ENCODE peak calls at places on chromosomes 12 and 14, in four cellular contexts. O is T-helper 17 cell, H is substantia nigra, D is mammary epithelial cell. C is an unnamed sample.

GRCh38 chr12:69620921-69621320 is 10.2 kb upstream of the LRRC10 start:
- DNase-seq in O (no peak), H (no peak), D (no peak), C (no peak)

GRCh38 chr12:115421796-115422709 is 738.1 kb upstream of the TBX3 start:
- DNase-seq in D (no peak), H (no peak), O (no peak), C (no peak)

GRCh38 chr12:47987411-47988072 is 16.7 kb downstream of the COL2A1 start:
- DNase-seq in O (no peak), D (no peak), H (no peak), C (no peak)

GRCh38 chr12:64561302-64561651 is 49.0 kb upstream of the RASSF3 start:
- DNase-seq in O (no peak), D (no peak), H (no peak), C (no peak)

GRCh38 chr14:89719371-89720075 is 235.0 kb downstream of the EFCAB11 start:
- DNase-seq in D (no peak), H (no peak), O (no peak), C (no peak)

GRCh38 chr12:112843272-112843671 is 51.7 kb downstream of the RPH3A start:
- DNase-seq in D (no peak), H (no peak), O (no peak), C (no peak)

GRCh38 chr12:121295746-121296617 is 527 bp downstream of the CAMKK2 start:
- DNase-seq in O (peak), H (no peak), D (peak), C (peak)

GRCh38 chr14:98612434-98613200 is 659.4 kb downstream of the BCL11B start:
- DNase-seq in H (no peak), D (no peak), O (no peak), C (no peak)

GRCh38 chr12:131860472-131861260 is 32.5 kb downstream of the MMP17 start:
- DNase-seq in D (peak), O (no peak), H (no peak), C (peak)

GRCh38 chr14:95023886-95024285 is 133.4 kb downstream of the DICER1 start:
- DNase-seq in D (peak), H (no peak), O (no peak), C (no peak)

GRCh38 chr12:124713436-124714082 is 146.1 kb upstream of the NCOR2 start:
- DNase-seq in H (peak), O (no peak), D (no peak), C (no peak)

GRCh38 chr12:2675776-2676175 is 119.0 kb upstream of the FKBP4 start:
- DNase-seq in H (no peak), O (no peak), D (no peak), C (no peak)

GRCh38 chr12:125755512-125755911 is 690.3 kb downstream of the AACS start:
- DNase-seq in O (no peak), D (no peak), H (no peak), C (no peak)

GRCh38 chr14:84403585-84403984 is 1126.4 kb upstream of the FLRT2 start:
- DNase-seq in D (no peak), H (no peak), O (no peak), C (no peak)

GRCh38 chr14:55131782-55132181 is 2.7 kb downstream of the LGALS3 start:
- DNase-seq in O (no peak), D (no peak), H (no peak), C (no peak)

GRCh38 chr12:57844725-57845477 is 1.6 kb downstream of the CTDSP2 start:
- DNase-seq in O (no peak), D (peak), H (peak), C (peak)

GRCh38 chr12:6961278-6961694 is 9.2 kb downstream of the PHB2 start:
- DNase-seq in O (peak), D (peak), H (no peak), C (no peak)

GRCh38 chr12:131135786-131136538 is 182.3 kb downstream of the ADGRD1 start:
- DNase-seq in D (no peak), O (no peak), H (no peak), C (no peak)

GRCh38 chr14:59360923-59361794 is 104.0 kb downstream of the GPR135 start:
- DNase-seq in D (peak), H (peak), O (no peak), C (peak)

GRCh38 chr14:96225745-96226151 is 21.1 kb downstream of the BDKRB2 start:
- DNase-seq in H (no peak), O (no peak), D (peak), C (peak)

GRCh38 chr12:69898236-69898635 is 73.2 kb downstream of the MYRFL start:
- DNase-seq in D (peak), O (no peak), H (no peak), C (no peak)

GRCh38 chr14:76050797-76051392 is 65.3 kb downstream of the IFT43 start:
- DNase-seq in O (no peak), H (peak), D (peak), C (peak)

GRCh38 chr14:50342211-50343080 is 30.3 kb downstream of the DMAC2L start:
- DNase-seq in O (no peak), H (peak), D (peak), C (no peak)

GRCh38 chr12:47319746-47320145 is 240.0 kb upstream of the AMIGO2 start:
- DNase-seq in H (no peak), O (no peak), D (no peak), C (no peak)

GRCh38 chr12:6494351-6494743 is 445 bp downstream of the NCAPD2 start:
- DNase-seq in H (no peak), O (no peak), D (no peak), C (no peak)

GRCh38 chr12:107917912-107918800 is 143.7 kb downstream of the ASCL4 start:
- DNase-seq in O (no peak), D (peak), H (no peak), C (peak)

GRCh38 chr12:92431146-92431545 is 271.6 kb upstream of the PLEKHG7 start:
- DNase-seq in O (no peak), H (no peak), D (no peak), C (no peak)

GRCh38 chr12:2273288-2273687 is 220.5 kb downstream of the CACNA1C start:
- DNase-seq in O (no peak), H (peak), D (no peak), C (no peak)

GRCh38 chr12:12405882-12406281 is 49.0 kb downstream of the BORCS5 start:
- DNase-seq in D (peak), O (no peak), H (peak), C (no peak)

GRCh38 chr12:116525418-116526001 is 33.7 kb upstream of the MAP1LC3B2 start:
- DNase-seq in D (peak), H (peak), O (no peak), C (no peak)

GRCh38 chr14:96086574-96087077 is 47.5 kb downstream of the C14orf132 start:
- DNase-seq in H (no peak), D (peak), O (no peak), C (no peak)

GRCh38 chr12:43903686-43904085 is 67.8 kb downstream of the TMEM117 start:
- DNase-seq in D (no peak), H (no peak), O (no peak), C (no peak)

GRCh38 chr14:22268875-22269274 is 320.1 kb downstream of the DAD1 start:
- DNase-seq in D (peak), H (no peak), O (no peak), C (no peak)